ENCODE peak calls at places on chromosomes 12 and 14, in ten cellular contexts. One of them, this sample, is unnamed.
A peak's percentile ranks its signal among the peaks of the same experiment; 100 is the strongest.

GRCh38 chr12:130357729-130358330 is 20.1 kb downstream of the PIWIL1 start:
- DNase-seq in brain microvascular endothelial cell: no peak
- DNase-seq in BJ: no peak
- DNase-seq in HFFc6: no peak
- DNase-seq in glutamatergic neuron: no peak
- DNase-seq in lung: no peak
- DNase-seq in epithelial cell of proximal tubule: no peak
- DNase-seq in thyroid gland: no peak
- DNase-seq in psoas muscle: no peak
- DNase-seq in cardiac fibroblast: no peak
- DNase-seq in this sample: no peak

GRCh38 chr12:21938879-21939278 is 2.3 kb downstream of the ABCC9 start:
- DNase-seq in brain microvascular endothelial cell: no peak
- DNase-seq in BJ: no peak
- DNase-seq in HFFc6: no peak
- DNase-seq in glutamatergic neuron: no peak
- DNase-seq in lung: no peak
- DNase-seq in epithelial cell of proximal tubule: no peak
- DNase-seq in thyroid gland: no peak
- DNase-seq in psoas muscle: no peak
- DNase-seq in cardiac fibroblast: peak; percentile 48
- DNase-seq in this sample: no peak

GRCh38 chr12:7667025-7667575 is 1.4 kb upstream of the APOBEC1 start:
- DNase-seq in brain microvascular endothelial cell: no peak
- DNase-seq in BJ: no peak
- DNase-seq in HFFc6: peak; percentile 16
- DNase-seq in glutamatergic neuron: no peak
- DNase-seq in lung: no peak
- DNase-seq in epithelial cell of proximal tubule: no peak
- DNase-seq in thyroid gland: no peak
- DNase-seq in psoas muscle: no peak
- DNase-seq in cardiac fibroblast: no peak
- DNase-seq in this sample: no peak

GRCh38 chr12:66002812-66003211 is 127.7 kb downstream of the LLPH start:
- DNase-seq in brain microvascular endothelial cell: no peak
- DNase-seq in BJ: no peak
- DNase-seq in HFFc6: no peak
- DNase-seq in glutamatergic neuron: no peak
- DNase-seq in lung: no peak
- DNase-seq in epithelial cell of proximal tubule: no peak
- DNase-seq in thyroid gland: no peak
- DNase-seq in psoas muscle: no peak
- DNase-seq in cardiac fibroblast: peak; percentile 61
- DNase-seq in this sample: no peak

GRCh38 chr12:23803547-23803946 is 145.9 kb downstream of the SOX5 start:
- DNase-seq in brain microvascular endothelial cell: no peak
- DNase-seq in BJ: no peak
- DNase-seq in HFFc6: no peak
- DNase-seq in glutamatergic neuron: no peak
- DNase-seq in lung: no peak
- DNase-seq in epithelial cell of proximal tubule: no peak
- DNase-seq in thyroid gland: no peak
- DNase-seq in psoas muscle: no peak
- DNase-seq in cardiac fibroblast: no peak
- DNase-seq in this sample: no peak

GRCh38 chr14:21526672-21527319 is 650 bp upstream of the SALL2 start:
- DNase-seq in brain microvascular endothelial cell: no peak
- DNase-seq in BJ: no peak
- DNase-seq in HFFc6: no peak
- DNase-seq in glutamatergic neuron: no peak
- DNase-seq in lung: no peak
- DNase-seq in epithelial cell of proximal tubule: no peak
- DNase-seq in thyroid gland: peak; percentile 35
- DNase-seq in psoas muscle: no peak
- DNase-seq in cardiac fibroblast: no peak
- DNase-seq in this sample: no peak

GRCh38 chr12:452667-453210 is 7.0 kb upstream of the B4GALNT3 start:
- DNase-seq in brain microvascular endothelial cell: no peak
- DNase-seq in BJ: no peak
- DNase-seq in HFFc6: no peak
- DNase-seq in glutamatergic neuron: no peak
- DNase-seq in lung: no peak
- DNase-seq in epithelial cell of proximal tubule: no peak
- DNase-seq in thyroid gland: no peak
- DNase-seq in psoas muscle: peak; percentile 69
- DNase-seq in cardiac fibroblast: no peak
- DNase-seq in this sample: peak; percentile 74

GRCh38 chr14:82313889-82314288 is 780.2 kb upstream of the SEL1L start:
- DNase-seq in brain microvascular endothelial cell: no peak
- DNase-seq in BJ: no peak
- DNase-seq in HFFc6: no peak
- DNase-seq in glutamatergic neuron: no peak
- DNase-seq in lung: no peak
- DNase-seq in epithelial cell of proximal tubule: no peak
- DNase-seq in thyroid gland: no peak
- DNase-seq in psoas muscle: no peak
- DNase-seq in cardiac fibroblast: no peak
- DNase-seq in this sample: no peak

GRCh38 chr12:69015017-69015416 is 82.0 kb upstream of the CPM start:
- DNase-seq in brain microvascular endothelial cell: no peak
- DNase-seq in BJ: no peak
- DNase-seq in HFFc6: no peak
- DNase-seq in glutamatergic neuron: no peak
- DNase-seq in lung: no peak
- DNase-seq in epithelial cell of proximal tubule: no peak
- DNase-seq in thyroid gland: no peak
- DNase-seq in psoas muscle: no peak
- DNase-seq in cardiac fibroblast: no peak
- DNase-seq in this sample: no peak

DNA sequence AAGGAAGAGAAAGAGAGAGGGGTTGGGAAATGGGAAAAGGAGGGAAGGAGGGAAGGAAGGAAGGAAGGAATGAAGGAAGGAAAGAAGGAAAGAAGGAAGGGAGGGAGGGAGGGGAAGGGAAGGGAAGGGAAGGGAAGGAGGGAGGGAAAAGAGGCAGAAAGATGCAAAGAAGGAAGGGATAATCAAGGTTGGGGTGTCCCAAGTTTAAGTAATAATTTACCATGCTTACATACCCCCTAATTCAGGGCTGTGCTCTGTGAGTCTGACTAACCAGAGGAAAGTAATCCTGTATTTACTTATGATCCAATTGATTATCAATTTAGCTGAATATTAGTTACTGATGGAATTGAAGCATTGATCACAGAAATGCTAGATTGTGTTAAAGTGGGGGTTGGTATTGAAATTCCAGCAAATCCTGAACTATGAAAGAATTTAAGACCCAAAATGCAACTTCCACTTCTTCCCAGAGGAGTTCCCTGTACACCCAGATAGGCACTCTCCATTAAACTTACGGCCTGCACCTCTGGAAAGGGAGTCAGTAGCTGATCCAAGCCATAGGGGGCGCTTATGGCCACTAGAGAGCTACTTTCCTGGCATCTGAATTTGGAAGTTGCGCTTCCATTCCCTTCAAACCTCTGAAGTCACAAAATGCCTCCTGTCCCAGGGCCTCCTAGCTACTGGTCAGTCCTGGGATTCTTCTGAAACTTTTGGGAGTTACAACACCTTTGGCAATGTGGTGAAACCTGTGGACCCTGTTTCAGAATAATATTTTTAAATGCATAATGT is 162.7 kb upstream of the PWP1 start:
- DNase-seq in brain microvascular endothelial cell: no peak
- DNase-seq in BJ: no peak
- DNase-seq in HFFc6: no peak
- DNase-seq in glutamatergic neuron: peak; percentile 29
- DNase-seq in lung: no peak
- DNase-seq in epithelial cell of proximal tubule: no peak
- DNase-seq in thyroid gland: peak; percentile 19
- DNase-seq in psoas muscle: no peak
- DNase-seq in cardiac fibroblast: peak; percentile 12
- DNase-seq in this sample: no peak
- TF ChIP-seq CTCF in brain microvascular endothelial cell: peak; percentile 51
- TF ChIP-seq CTCF in BJ: no peak
- TF ChIP-seq CTCF in HFFc6: no peak
- TF ChIP-seq CTCF in glutamatergic neuron: no peak
- TF ChIP-seq CTCF in lung: no peak
- TF ChIP-seq CTCF in epithelial cell of proximal tubule: peak; percentile 45
- TF ChIP-seq CTCF in thyroid gland: no peak
- TF ChIP-seq CTCF in psoas muscle: no peak
- TF ChIP-seq CTCF in cardiac fibroblast: peak; percentile 30
- TF ChIP-seq CTCF in this sample: peak; percentile 20

GRCh38 chr14:91338369-91338768 is 79.3 kb downstream of the CCDC88C start:
- DNase-seq in brain microvascular endothelial cell: no peak
- DNase-seq in BJ: no peak
- DNase-seq in HFFc6: peak; percentile 4
- DNase-seq in glutamatergic neuron: no peak
- DNase-seq in lung: no peak
- DNase-seq in epithelial cell of proximal tubule: no peak
- DNase-seq in thyroid gland: no peak
- DNase-seq in psoas muscle: no peak
- DNase-seq in cardiac fibroblast: no peak
- DNase-seq in this sample: no peak

GRCh38 chr14:91337699-91338335 is 79.8 kb downstream of the CCDC88C start:
- DNase-seq in brain microvascular endothelial cell: no peak
- DNase-seq in BJ: no peak
- DNase-seq in HFFc6: no peak
- DNase-seq in glutamatergic neuron: peak; percentile 53
- DNase-seq in lung: no peak
- DNase-seq in epithelial cell of proximal tubule: no peak
- DNase-seq in thyroid gland: no peak
- DNase-seq in psoas muscle: no peak
- DNase-seq in cardiac fibroblast: no peak
- DNase-seq in this sample: no peak

GRCh38 chr14:91341331-91342242 is 76.0 kb downstream of the CCDC88C start:
- DNase-seq in brain microvascular endothelial cell: no peak
- DNase-seq in BJ: no peak
- DNase-seq in HFFc6: no peak
- DNase-seq in glutamatergic neuron: no peak
- DNase-seq in lung: no peak
- DNase-seq in epithelial cell of proximal tubule: no peak
- DNase-seq in thyroid gland: no peak
- DNase-seq in psoas muscle: no peak
- DNase-seq in cardiac fibroblast: no peak
- DNase-seq in this sample: no peak

GRCh38 chr14:91339606-91340369 is 77.8 kb downstream of the CCDC88C start:
- DNase-seq in brain microvascular endothelial cell: no peak
- DNase-seq in BJ: no peak
- DNase-seq in HFFc6: no peak
- DNase-seq in glutamatergic neuron: no peak
- DNase-seq in lung: no peak
- DNase-seq in epithelial cell of proximal tubule: no peak
- DNase-seq in thyroid gland: no peak
- DNase-seq in psoas muscle: no peak
- DNase-seq in cardiac fibroblast: no peak
- DNase-seq in this sample: no peak

DNA sequence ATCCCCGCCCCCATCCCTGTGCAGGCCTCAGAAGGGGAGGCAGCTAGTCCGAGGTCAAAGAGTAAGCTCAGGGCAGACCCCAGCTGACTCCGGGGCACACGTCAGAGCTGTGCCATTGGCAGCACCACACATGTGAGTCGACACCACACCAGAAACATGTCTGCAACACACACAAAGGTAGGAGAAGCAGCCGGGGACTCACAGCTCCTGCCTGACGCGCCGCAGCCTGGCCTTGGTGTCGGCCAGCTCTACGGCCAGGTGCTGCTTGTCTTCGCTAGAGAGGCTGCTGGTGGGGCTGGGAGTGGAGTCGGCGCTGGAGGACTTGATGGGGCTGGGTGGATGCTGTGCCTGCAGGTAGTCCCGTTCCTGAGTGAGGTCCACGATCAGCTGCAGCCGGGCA is 78.5 kb downstream of the CCDC88C start:
- DNase-seq in brain microvascular endothelial cell: no peak
- DNase-seq in BJ: no peak
- DNase-seq in HFFc6: no peak
- DNase-seq in glutamatergic neuron: no peak
- DNase-seq in lung: no peak
- DNase-seq in epithelial cell of proximal tubule: no peak
- DNase-seq in thyroid gland: no peak
- DNase-seq in psoas muscle: no peak
- DNase-seq in cardiac fibroblast: no peak
- DNase-seq in this sample: no peak
- TF ChIP-seq CTCF in brain microvascular endothelial cell: no peak
- TF ChIP-seq CTCF in BJ: no peak
- TF ChIP-seq CTCF in HFFc6: no peak
- TF ChIP-seq CTCF in glutamatergic neuron: no peak
- TF ChIP-seq CTCF in lung: no peak
- TF ChIP-seq CTCF in epithelial cell of proximal tubule: no peak
- TF ChIP-seq CTCF in thyroid gland: no peak
- TF ChIP-seq CTCF in psoas muscle: no peak
- TF ChIP-seq CTCF in cardiac fibroblast: no peak
- TF ChIP-seq CTCF in this sample: no peak

DNA sequence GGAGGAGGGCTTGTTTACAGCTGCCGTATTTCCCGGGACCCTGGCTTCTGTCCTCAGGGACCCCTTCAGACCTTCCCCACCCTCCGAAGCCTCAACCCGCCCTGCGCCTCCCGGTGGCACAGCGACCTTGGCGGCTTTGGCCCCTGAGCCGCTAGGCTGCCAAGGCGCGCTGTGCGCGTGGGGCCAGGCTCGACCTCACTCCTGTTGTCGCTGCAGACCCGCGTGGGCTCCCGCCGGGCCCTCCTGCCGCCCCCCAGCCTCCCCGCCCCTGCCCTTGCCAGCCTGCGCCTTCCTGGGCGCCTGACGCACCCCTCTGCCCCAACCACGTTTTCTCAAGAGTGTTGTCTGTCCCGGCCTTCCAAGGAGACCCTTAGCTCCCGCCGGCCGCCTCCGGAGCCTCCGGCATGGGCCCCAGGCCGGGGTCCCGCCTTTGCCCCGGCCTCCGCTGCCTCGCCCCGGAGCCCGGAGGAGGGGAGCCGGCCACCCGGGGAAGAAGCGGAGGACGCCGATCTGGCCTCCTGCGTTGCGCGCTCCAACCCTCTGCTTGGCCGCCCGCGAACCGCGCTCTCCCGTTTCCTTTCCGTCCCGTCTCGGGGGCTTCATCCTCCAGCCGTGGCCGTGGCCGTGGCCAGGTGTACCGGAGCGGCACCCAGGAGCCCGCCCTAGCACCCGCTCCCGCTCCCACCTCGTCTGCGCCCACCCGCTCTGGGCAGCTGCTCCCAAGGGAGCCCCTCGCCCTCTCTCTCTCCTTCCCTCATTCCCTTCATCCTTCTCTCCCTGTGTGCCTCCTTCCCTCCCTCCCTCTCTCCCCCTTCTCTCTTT is 19.9 kb downstream of the PPP2R5C start:
- DNase-seq in brain microvascular endothelial cell: no peak
- DNase-seq in BJ: no peak
- DNase-seq in HFFc6: no peak
- DNase-seq in glutamatergic neuron: peak; percentile 53
- DNase-seq in lung: no peak
- DNase-seq in epithelial cell of proximal tubule: no peak
- DNase-seq in thyroid gland: peak; percentile 25
- DNase-seq in psoas muscle: no peak
- DNase-seq in cardiac fibroblast: peak; percentile 18
- DNase-seq in this sample: peak; percentile 44
- TF ChIP-seq CTCF in brain microvascular endothelial cell: no peak
- TF ChIP-seq CTCF in BJ: no peak
- TF ChIP-seq CTCF in HFFc6: no peak
- TF ChIP-seq CTCF in glutamatergic neuron: no peak
- TF ChIP-seq CTCF in lung: no peak
- TF ChIP-seq CTCF in epithelial cell of proximal tubule: no peak
- TF ChIP-seq CTCF in thyroid gland: no peak
- TF ChIP-seq CTCF in psoas muscle: no peak
- TF ChIP-seq CTCF in cardiac fibroblast: no peak
- TF ChIP-seq CTCF in this sample: no peak

GRCh38 chr12:120628919-120629318 is 11.5 kb upstream of the CABP1 start:
- DNase-seq in brain microvascular endothelial cell: no peak
- DNase-seq in BJ: no peak
- DNase-seq in HFFc6: no peak
- DNase-seq in glutamatergic neuron: peak; percentile 53
- DNase-seq in lung: no peak
- DNase-seq in epithelial cell of proximal tubule: no peak
- DNase-seq in thyroid gland: no peak
- DNase-seq in psoas muscle: no peak
- DNase-seq in cardiac fibroblast: no peak
- DNase-seq in this sample: no peak
- TF ChIP-seq CTCF in brain microvascular endothelial cell: peak; percentile 28
- TF ChIP-seq CTCF in BJ: peak; percentile 28
- TF ChIP-seq CTCF in HFFc6: no peak
- TF ChIP-seq CTCF in glutamatergic neuron: no peak
- TF ChIP-seq CTCF in lung: no peak
- TF ChIP-seq CTCF in epithelial cell of proximal tubule: peak; percentile 36
- TF ChIP-seq CTCF in thyroid gland: no peak
- TF ChIP-seq CTCF in psoas muscle: no peak
- TF ChIP-seq CTCF in cardiac fibroblast: peak; percentile 9
- TF ChIP-seq CTCF in this sample: no peak

This sample was measured in GM13977.